ENCODE peak calls at places on chromosome 18, in seven cellular contexts. B is heart right ventricle; I is GM23338; S is ovary; H is effector memory CD4-positive, alpha-beta T cell; K is sigmoid colon; O is endodermal cell. G is an unnamed sample.

GRCh38 chr18:54713386-54713785 is 114.9 kb upstream of the RAB27B start:
- DNase-seq in B (no peak), I (no peak), S (no peak), H (no peak), K (no peak), O (no peak), G (no peak)

GRCh38 chr18:36718705-36719328 is 110.0 kb downstream of the TPGS2 start:
- DNase-seq in B (no peak), I (no peak), S (no peak), H (no peak), K (no peak), O (no peak), G (no peak)

GRCh38 chr18:38751897-38752296 is 1186.3 kb upstream of the CELF4 start:
- DNase-seq in B (no peak), I (peak; percentile 8), S (no peak), H (no peak), K (no peak), O (no peak), G (no peak)

GRCh38 chr18:11993264-11993916 is 12.1 kb downstream of the IMPA2 start:
- DNase-seq in B (no peak), I (no peak), S (no peak), H (no peak), K (peak; percentile 49), O (no peak), G (no peak)

GRCh38 chr18:2890606-2891005 is 43.8 kb downstream of the EMILIN2 start:
- DNase-seq in B (no peak), I (no peak), S (no peak), H (no peak), K (no peak), O (no peak), G (no peak)

GRCh38 chr18:6414118-6414722 is 491 bp downstream of the L3MBTL4 start:
- DNase-seq in B (peak; percentile 60), I (peak; percentile 71), S (peak; percentile 84), H (no peak), K (peak; percentile 80), O (peak; percentile 82), G (peak; percentile 88)

GRCh38 chr18:68244786-68245185 is 470.1 kb downstream of the TMX3 start:
- DNase-seq in B (no peak), I (no peak), S (no peak), H (no peak), K (no peak), O (no peak), G (no peak)

GRCh38 chr18:48658721-48659120 is 119.9 kb downstream of the CTIF start:
- DNase-seq in B (no peak), I (no peak), S (no peak), H (no peak), K (peak; percentile 52), O (no peak), G (no peak)

GRCh38 chr18:55635439-55635838 is 47.4 kb upstream of the TCF4 start:
- DNase-seq in B (no peak), I (no peak), S (no peak), H (no peak), K (no peak), O (no peak), G (no peak)

GRCh38 chr18:58095655-58096054 is 51.6 kb downstream of the NEDD4L start:
- DNase-seq in B (no peak), I (no peak), S (no peak), H (no peak), K (no peak), O (no peak), G (no peak)

GRCh38 chr18:12597775-12598174 is 60.1 kb downstream of the SPIRE1 start:
- DNase-seq in B (peak; percentile 23), I (no peak), S (peak; percentile 44), H (no peak), K (no peak), O (no peak), G (no peak)

GRCh38 chr18:39424261-39424660 is 1858.7 kb upstream of the CELF4 start:
- DNase-seq in B (no peak), I (no peak), S (no peak), H (no peak), K (no peak), O (no peak), G (no peak)

GRCh38 chr18:51088410-51088809 is 58.4 kb downstream of the SMAD4 start:
- DNase-seq in B (no peak), I (no peak), S (no peak), H (no peak), K (no peak), O (no peak), G (no peak)

GRCh38 chr18:51077217-51077616 is 47.2 kb downstream of the SMAD4 start:
- DNase-seq in B (no peak), I (no peak), S (no peak), H (no peak), K (no peak), O (no peak), G (no peak)

GRCh38 chr18:51083398-51083797 is 53.4 kb downstream of the SMAD4 start:
- DNase-seq in B (no peak), I (no peak), S (no peak), H (no peak), K (no peak), O (no peak), G (no peak)

GRCh38 chr18:51078026-51078425 is 48.0 kb downstream of the SMAD4 start:
- DNase-seq in B (no peak), I (no peak), S (no peak), H (no peak), K (no peak), O (no peak), G (no peak)

GRCh38 chr18:51082571-51083264 is 52.7 kb downstream of the SMAD4 start:
- DNase-seq in B (no peak), I (no peak), S (no peak), H (no peak), K (no peak), O (no peak), G (no peak)
- H3K27me3 ChIP-seq in B (no peaks in the 10 kb centered on the region), I (no peaks in the 10 kb centered on the region), S (no peaks in the 10 kb centered on the region), H (no peaks in the 10 kb centered on the region), K (no peaks in the 10 kb centered on the region), O (no peaks in the 10 kb centered on the region), G (no peaks in the 10 kb centered on the region)

DNA sequence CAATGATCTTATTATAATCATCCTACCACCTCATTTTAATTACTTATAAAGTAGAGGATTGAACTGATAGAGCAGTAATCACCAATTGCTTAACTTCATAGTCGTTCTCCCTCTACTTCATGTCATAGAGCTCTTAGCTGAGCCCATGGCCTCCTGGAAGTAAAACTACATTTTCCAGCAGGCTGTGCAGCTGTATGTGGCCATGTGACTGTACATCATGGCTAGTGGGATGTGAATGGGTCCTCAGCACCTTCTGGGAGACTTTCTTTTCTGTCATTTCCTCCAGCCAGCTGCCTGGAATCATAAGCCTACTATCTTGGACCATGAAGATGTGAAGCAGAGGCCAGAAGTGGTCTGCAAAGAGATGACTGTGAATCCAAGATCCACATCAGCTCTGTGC is 128.7 kb upstream of the SKOR2 start:
- DNase-seq in B (no peak), I (no peak), S (no peak), H (no peak), K (no peak), O (no peak), G (no peak)
- H3K27me3 ChIP-seq in B (no peaks in the 10 kb centered on the region), I (no peaks in the 10 kb centered on the region), S (no peaks in the 10 kb centered on the region), H (no peaks in the 10 kb centered on the region), K (no peaks in the 10 kb centered on the region), O (peaks cover 27% of the 10 kb centered on the region), G (no peaks in the 10 kb centered on the region)

DNA sequence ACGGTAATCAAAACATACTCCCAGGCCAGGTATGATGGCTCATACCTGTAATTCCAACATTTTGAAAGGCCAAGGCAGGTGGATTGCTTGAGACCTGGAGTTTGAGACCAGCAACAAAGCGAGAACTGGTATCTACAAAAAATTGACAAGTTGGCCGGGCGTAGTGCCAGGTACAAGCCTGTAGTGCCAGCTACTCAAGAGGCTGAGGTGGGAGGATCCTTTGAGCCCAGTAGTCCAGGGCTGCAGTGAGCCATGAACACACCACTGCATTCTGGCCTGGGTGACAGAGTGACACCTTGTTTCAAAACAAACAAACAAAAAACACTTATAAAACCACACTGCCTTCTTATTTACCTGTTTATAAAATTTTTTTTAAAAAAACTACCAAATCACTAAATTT is 80.8 kb downstream of the GAREM1 start:
- DNase-seq in B (peak; percentile 64), I (no peak), S (no peak), H (no peak), K (no peak), O (no peak), G (no peak)
- H3K27me3 ChIP-seq in B (no peaks in the 10 kb centered on the region), I (no peaks in the 10 kb centered on the region), S (no peaks in the 10 kb centered on the region), H (no peaks in the 10 kb centered on the region), K (no peaks in the 10 kb centered on the region), O (no peaks in the 10 kb centered on the region), G (no peaks in the 10 kb centered on the region)

GRCh38 chr18:75364512-75364911 is 63.0 kb downstream of the SMIM21 start:
- DNase-seq in B (no peak), I (no peak), S (no peak), H (no peak), K (no peak), O (no peak), G (no peak)

GRCh38 chr18:75363446-75364225 is 63.9 kb downstream of the SMIM21 start:
- DNase-seq in B (no peak), I (no peak), S (no peak), H (no peak), K (no peak), O (no peak), G (no peak)

GRCh38 chr18:75362435-75362834 is 65.1 kb downstream of the SMIM21 start:
- DNase-seq in B (no peak), I (no peak), S (no peak), H (no peak), K (no peak), O (no peak), G (no peak)

GRCh38 chr18:75365837-75366236 is 61.7 kb downstream of the SMIM21 start:
- DNase-seq in B (no peak), I (no peak), S (no peak), H (no peak), K (no peak), O (no peak), G (no peak)

DNA sequence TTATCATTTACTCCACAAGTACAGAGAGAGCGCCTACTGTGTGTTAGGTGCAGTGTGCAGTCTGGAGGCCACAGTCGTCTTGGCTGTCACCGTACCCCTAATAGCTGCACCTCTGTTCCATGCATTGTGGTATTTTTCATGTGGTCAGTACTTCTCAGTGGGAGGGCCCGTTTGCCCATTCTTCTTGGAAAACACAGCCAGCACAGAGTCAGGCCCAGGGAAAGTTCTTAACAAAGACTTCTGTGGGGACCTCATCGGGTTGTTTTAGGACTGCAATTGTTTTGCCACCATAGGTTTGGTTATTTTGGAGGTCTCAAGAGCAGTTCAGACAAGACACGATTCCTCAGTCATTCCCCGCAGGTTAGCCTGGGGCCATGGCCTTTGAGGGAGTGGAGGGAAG is 62.3 kb downstream of the SMIM21 start:
- DNase-seq in B (no peak), I (no peak), S (no peak), H (no peak), K (no peak), O (no peak), G (no peak)
- H3K27me3 ChIP-seq in B (no peaks in the 10 kb centered on the region), I (no peaks in the 10 kb centered on the region), S (no peaks in the 10 kb centered on the region), H (no peaks in the 10 kb centered on the region), K (no peaks in the 10 kb centered on the region), O (no peaks in the 10 kb centered on the region), G (no peaks in the 10 kb centered on the region)

GRCh38 chr18:77983270-77983669 is 733.6 kb downstream of the GALR1 start:
- DNase-seq in B (no peak), I (no peak), S (no peak), H (no peak), K (no peak), O (no peak), G (peak; percentile 35)
- H3K27me3 ChIP-seq in B (no peaks in the 10 kb centered on the region), I (no peaks in the 10 kb centered on the region), S (no peaks in the 10 kb centered on the region), H (no peaks in the 10 kb centered on the region), K (no peaks in the 10 kb centered on the region), O (no peaks in the 10 kb centered on the region), G (no peaks in the 10 kb centered on the region)